ENCODE peak calls at places on chromosome 17, in six cellular contexts. E, O, Q, T, C and K are unnamed samples.

GRCh38 chr17:42548070-42548837 is 4.5 kb upstream of the HSD17B1 start:
- DNase-seq in E (no peak), O (peak), Q (peak), T (peak), C (peak), K (no peak)

GRCh38 chr17:67386965-67387551 is 10.0 kb downstream of the PITPNC1 start:
- DNase-seq in E (no peak), O (peak), Q (peak), T (peak), C (peak), K (no peak)

GRCh38 chr17:81221842-81222619 is 734 bp downstream of the CEP131 start:
- DNase-seq in E (no peak), O (peak), Q (no peak), T (no peak), C (no peak), K (no peak)

GRCh38 chr17:79801156-79802038 is 4.5 kb upstream of the CBX8 start:
- DNase-seq in E (no peak), O (no peak), Q (peak), T (no peak), C (no peak), K (no peak)

GRCh38 chr17:50905460-50905803 is 39.3 kb upstream of the TOB1 start:
- DNase-seq in E (no peak), O (no peak), Q (peak), T (no peak), C (no peak), K (no peak)

GRCh38 chr17:56149266-56150036 is 3.8 kb upstream of the ANKFN1 start:
- DNase-seq in E (no peak), O (no peak), Q (no peak), T (no peak), C (no peak), K (no peak)

GRCh38 chr17:79915850-79916430 is 76.7 kb upstream of the CBX4 start:
- DNase-seq in E (no peak), O (peak), Q (peak), T (no peak), C (no peak), K (no peak)

GRCh38 chr17:59845595-59846390 is 47.0 kb downstream of the TUBD1 start:
- DNase-seq in E (no peak), O (no peak), Q (no peak), T (no peak), C (no peak), K (no peak)

GRCh38 chr17:81251091-81251942 is 12.2 kb downstream of the NDUFAF8 start:
- DNase-seq in E (no peak), O (peak), Q (no peak), T (no peak), C (no peak), K (no peak)

GRCh38 chr17:65634533-65634932 is 73.1 kb upstream of the AXIN2 start:
- DNase-seq in E (no peak), O (no peak), Q (no peak), T (no peak), C (no peak), K (no peak)

GRCh38 chr17:40548982-40549680 is 16.1 kb downstream of the CCR7 start:
- DNase-seq in E (peak), O (no peak), Q (peak), T (peak), C (no peak), K (no peak)

GRCh38 chr17:42518046-42518754 is 17.8 kb upstream of the NAGLU start:
- DNase-seq in E (peak), O (no peak), Q (peak), T (no peak), C (no peak), K (no peak)

GRCh38 chr17:75876938-75877751 is 1.2 kb downstream of the TRIM47 start:
- DNase-seq in E (peak), O (peak), Q (peak), T (peak), C (no peak), K (peak)

GRCh38 chr17:31488982-31489294 is 97.5 kb downstream of the RAB11FIP4 start:
- DNase-seq in E (no peak), O (no peak), Q (no peak), T (no peak), C (no peak), K (no peak)

GRCh38 chr17:42520540-42520951 is 15.5 kb upstream of the NAGLU start:
- DNase-seq in E (no peak), O (no peak), Q (no peak), T (no peak), C (no peak), K (no peak)

GRCh38 chr17:40550608-40551007 is 14.7 kb downstream of the CCR7 start:
- DNase-seq in E (peak), O (no peak), Q (peak), T (no peak), C (no peak), K (no peak)

GRCh38 chr17:74524751-74525725 is 6.2 kb downstream of the CD300LB start:
- DNase-seq in E (peak), O (no peak), Q (no peak), T (no peak), C (no peak), K (no peak)

GRCh38 chr17:81018044-81018802 is 16.7 kb upstream of the BAIAP2 start:
- DNase-seq in E (no peak), O (peak), Q (peak), T (peak), C (no peak), K (no peak)

GRCh38 chr17:13981881-13982280 is 87.4 kb upstream of the COX10 start:
- DNase-seq in E (no peak), O (no peak), Q (no peak), T (no peak), C (no peak), K (no peak)

GRCh38 chr17:13978478-13978877 is 90.8 kb upstream of the COX10 start:
- DNase-seq in E (no peak), O (no peak), Q (no peak), T (no peak), C (no peak), K (no peak)

DNA sequence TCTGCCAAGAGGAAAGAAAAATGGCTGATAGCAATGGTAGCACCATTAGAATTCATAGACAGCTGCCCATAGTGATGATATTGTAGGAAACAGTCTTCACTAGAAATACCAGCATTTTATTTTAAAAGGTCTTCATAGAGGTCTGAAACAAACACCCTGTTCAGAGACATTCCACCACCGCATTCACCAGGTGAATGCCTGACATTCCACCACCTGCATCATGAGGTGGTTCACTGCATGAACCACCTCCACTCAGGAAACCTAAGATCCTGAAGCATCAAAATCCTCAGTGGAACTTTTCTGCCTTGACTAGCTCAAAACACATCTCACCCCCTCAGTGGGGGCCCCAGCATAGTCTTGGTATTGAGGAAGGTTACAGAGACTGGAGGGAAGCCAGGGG is 91.5 kb upstream of the COX10 start:
- DNase-seq in E (no peak), O (no peak), Q (no peak), T (no peak), C (no peak), K (no peak)
- H3K27ac ChIP-seq in E (no peak), O (no peak), Q (no peak), T (no peak), C (no peak), K (no peak)

GRCh38 chr17:55056530-55056929 is 88.0 kb downstream of the STXBP4 start:
- DNase-seq in E (no peak), O (no peak), Q (no peak), T (no peak), C (no peak), K (no peak)
- H3K27ac ChIP-seq in E (no peak), O (no peak), Q (no peak), T (no peak), C (no peak), K (no peak)

DNA sequence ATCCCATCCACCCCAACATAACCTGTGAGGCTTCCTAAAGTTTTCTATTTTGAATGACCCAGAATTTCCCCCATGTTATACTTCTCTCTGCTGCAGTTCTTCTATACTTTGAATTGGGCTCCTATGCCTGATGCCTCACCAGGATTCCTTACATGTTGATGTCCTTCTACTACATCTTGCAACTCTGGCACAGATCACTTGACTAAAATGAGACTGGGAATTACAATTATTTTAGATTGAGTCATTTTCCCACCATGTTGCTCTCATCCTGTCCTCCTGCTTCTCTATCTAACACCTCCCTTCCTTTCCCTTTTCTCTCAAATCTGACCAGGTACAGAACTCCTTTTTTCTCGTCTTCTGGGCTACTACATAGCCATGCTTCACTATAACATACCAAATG is 314.0 kb upstream of the KCNJ16 start:
- DNase-seq in E (no peak), O (no peak), Q (no peak), T (no peak), C (no peak), K (no peak)
- H3K27ac ChIP-seq in E (no peak), O (no peak), Q (no peak), T (no peak), C (no peak), K (no peak)

GRCh38 chr17:35051579-35052239 is 11.8 kb downstream of the RFFL start:
- DNase-seq in E (no peak), O (no peak), Q (no peak), T (no peak), C (no peak), K (no peak)
- H3K27ac ChIP-seq in E (peak), O (peak), Q (peak), T (peak), C (peak), K (peak)

GRCh38 chr17:13753151-13753550 is 151.4 kb upstream of the HS3ST3A1 start:
- DNase-seq in E (no peak), O (no peak), Q (no peak), T (no peak), C (no peak), K (no peak)

GRCh38 chr17:13749566-13750235 is 148.0 kb upstream of the HS3ST3A1 start:
- DNase-seq in E (no peak), O (no peak), Q (no peak), T (no peak), C (no peak), K (no peak)

GRCh38 chr17:13746379-13746778 is 144.7 kb upstream of the HS3ST3A1 start:
- DNase-seq in E (no peak), O (no peak), Q (no peak), T (no peak), C (no peak), K (no peak)

GRCh38 chr17:13751485-13751793 is 149.7 kb upstream of the HS3ST3A1 start:
- DNase-seq in E (no peak), O (no peak), Q (no peak), T (no peak), C (no peak), K (no peak)

DNA sequence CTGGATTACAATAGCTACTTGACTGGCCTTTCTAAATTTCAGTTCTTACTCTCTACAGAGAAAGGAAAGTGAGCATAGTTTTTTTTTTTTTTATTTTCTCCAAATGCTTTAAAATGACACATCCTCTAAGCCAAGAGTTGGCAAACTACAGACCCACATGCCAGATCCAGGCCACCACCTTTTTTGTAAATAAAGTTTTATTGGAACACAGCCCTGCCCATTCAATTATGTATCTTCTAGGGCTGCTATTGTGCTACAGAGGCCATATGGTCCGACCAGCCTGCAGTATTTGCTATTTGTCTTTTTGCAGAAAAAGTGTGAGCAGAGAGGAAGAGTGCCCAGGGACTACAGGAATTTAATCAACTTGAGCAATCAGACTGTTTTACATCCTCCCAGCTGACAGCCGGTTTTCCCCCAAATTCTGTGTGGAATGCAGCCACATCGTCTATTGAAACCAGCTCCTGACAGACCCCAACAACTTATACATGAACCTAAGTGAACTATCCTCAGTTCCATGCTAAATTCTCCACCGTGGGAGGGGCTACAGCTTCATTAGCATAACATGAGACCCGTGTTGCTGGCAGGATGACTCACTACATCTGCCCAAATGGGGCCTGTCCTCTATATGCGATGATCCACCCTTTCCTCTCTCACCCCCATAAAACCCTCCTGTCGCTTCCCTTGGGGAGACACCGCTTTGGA is 149.2 kb upstream of the HS3ST3A1 start:
- DNase-seq in E (no peak), O (no peak), Q (no peak), T (no peak), C (no peak), K (no peak)
- H3K27ac ChIP-seq in E (no peak), O (no peak), Q (no peak), T (no peak), C (no peak), K (no peak)

DNA sequence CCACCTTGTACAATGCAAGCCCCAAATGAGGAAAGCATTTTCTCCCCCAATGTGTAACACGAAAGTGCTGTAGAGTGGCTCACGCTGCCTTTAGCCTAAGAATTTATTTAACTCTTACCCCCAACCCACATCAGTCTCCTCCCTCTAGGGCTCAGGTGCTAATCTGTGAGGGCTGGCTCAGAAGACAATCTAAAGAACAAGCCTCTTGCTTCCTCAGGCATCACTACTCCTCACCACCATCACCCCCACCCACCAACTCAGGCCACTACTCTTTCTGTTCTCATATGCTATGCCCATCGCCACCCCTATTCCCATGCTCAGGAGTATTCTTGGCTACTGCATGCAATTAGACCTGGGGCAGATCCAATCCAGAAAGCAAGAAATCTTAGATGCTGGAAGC is 3.9 kb upstream of the CCL2 start:
- DNase-seq in E (no peak), O (no peak), Q (no peak), T (no peak), C (no peak), K (no peak)
- H3K27ac ChIP-seq in E (peak), O (no peak), Q (no peak), T (no peak), C (no peak), K (no peak)

GRCh38 chr17:17822189-17822978 is 14.4 kb downstream of the SREBF1 start:
- DNase-seq in E (peak), O (no peak), Q (no peak), T (no peak), C (no peak), K (peak)
- H3K27ac ChIP-seq in E (peak), O (no peak), Q (peak), T (peak), C (no peak), K (peak)

DNA sequence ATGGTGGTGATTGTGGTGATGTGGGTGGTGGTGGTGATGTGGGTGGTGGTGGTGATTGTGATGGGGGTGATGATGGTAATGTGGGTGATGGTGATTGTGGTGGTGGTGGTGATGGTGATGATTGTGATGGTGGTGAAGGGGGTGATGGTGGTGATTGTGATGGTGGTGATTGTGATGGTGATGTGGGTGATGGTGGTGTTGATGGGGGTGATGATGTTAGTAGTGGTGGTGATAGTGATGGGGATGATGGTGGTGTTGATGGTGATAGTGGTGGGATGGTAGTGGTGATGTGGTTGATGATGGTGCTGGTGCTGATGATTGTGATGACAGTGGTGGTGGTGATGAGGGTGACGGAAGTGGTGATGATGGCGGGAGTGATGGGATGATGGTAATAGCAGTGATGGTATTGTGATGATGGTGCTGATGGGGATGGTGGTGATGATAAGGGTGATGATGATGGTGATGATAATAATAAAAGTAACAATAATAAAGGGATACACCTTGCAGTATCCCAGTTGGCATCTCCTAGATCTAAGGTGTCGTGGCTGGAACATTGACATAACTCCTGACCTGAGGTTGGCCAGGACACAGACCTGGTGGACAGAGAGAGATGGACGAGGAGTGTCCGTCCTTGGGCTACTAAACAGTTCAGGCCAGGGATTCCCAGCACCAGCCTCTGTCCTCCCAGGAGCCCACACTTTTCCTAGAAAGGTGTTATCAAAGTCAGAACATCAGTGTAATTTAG is 344.5 kb downstream of the SEC14L1 start:
- DNase-seq in E (no peak), O (no peak), Q (no peak), T (no peak), C (no peak), K (no peak)
- H3K27ac ChIP-seq in E (no peak), O (no peak), Q (no peak), T (peak), C (peak), K (no peak)

DNA sequence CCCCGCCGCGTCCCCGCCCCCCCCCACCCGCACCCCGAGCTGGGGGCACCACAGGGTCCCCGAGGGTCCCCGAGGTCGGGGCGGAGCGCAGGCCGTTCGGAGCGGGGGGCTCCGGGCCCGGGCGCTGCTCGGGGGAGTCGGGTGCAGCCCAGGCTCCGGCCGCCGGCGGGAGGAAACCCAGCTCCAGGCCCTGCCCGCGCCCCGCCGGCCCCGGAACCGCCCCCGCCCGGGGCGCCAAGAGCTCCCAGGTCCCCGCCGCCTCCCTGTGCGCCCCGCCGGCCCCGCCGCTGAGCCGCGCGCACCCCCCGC is 33.2 kb upstream of the RPH3AL start:
- DNase-seq in E (no peak), O (no peak), Q (no peak), T (no peak), C (no peak), K (no peak)
- H3K27ac ChIP-seq in E (peak), O (peak), Q (peak), T (no peak), C (no peak), K (no peak)